ENCODE peak calls at places on chromosomes 2 and 18, in six cellular contexts. One of them, this sample, is unnamed.

GRCh38 chr2:73106791-73107190 is 6.0 kb downstream of the RAB11FIP5 start:
- DNase-seq in dorsolateral prefrontal cortex: no peak
- DNase-seq in choroid plexus epithelial cell: no peak
- DNase-seq in HCT116: no peak
- DNase-seq in body of pancreas: no peak
- DNase-seq in H1: no peak
- DNase-seq in this sample: no peak

GRCh38 chr2:189633392-189633811 is 27.9 kb upstream of the ASNSD1 start:
- DNase-seq in choroid plexus epithelial cell: peak; percentile 64
- DNase-seq in H1: no peak
- DNase-seq in HCT116: no peak
- DNase-seq in dorsolateral prefrontal cortex: no peak
- DNase-seq in body of pancreas: peak; percentile 13
- DNase-seq in this sample: peak; percentile 12

GRCh38 chr2:230865766-230866703 is 1.3 kb downstream of the ITM2C start:
- DNase-seq in body of pancreas: peak; percentile 50
- DNase-seq in dorsolateral prefrontal cortex: peak; percentile 79
- DNase-seq in H1: peak; percentile 64
- DNase-seq in choroid plexus epithelial cell: peak; percentile 28
- DNase-seq in HCT116: no peak
- DNase-seq in this sample: peak; percentile 41

GRCh38 chr2:102009557-102009956 is 17.8 kb downstream of the IL1R2 start:
- DNase-seq in body of pancreas: no peak
- DNase-seq in HCT116: no peak
- DNase-seq in dorsolateral prefrontal cortex: no peak
- DNase-seq in H1: no peak
- DNase-seq in choroid plexus epithelial cell: no peak
- DNase-seq in this sample: no peak

GRCh38 chr2:215369191-215369760 is 57.4 kb downstream of the ATIC start:
- DNase-seq in HCT116: no peak
- DNase-seq in H1: no peak
- DNase-seq in choroid plexus epithelial cell: peak; percentile 72
- DNase-seq in dorsolateral prefrontal cortex: no peak
- DNase-seq in body of pancreas: no peak
- DNase-seq in this sample: no peak

GRCh38 chr2:219205981-219206441 is 571 bp upstream of the ZFAND2B start:
- DNase-seq in choroid plexus epithelial cell: no peak
- DNase-seq in body of pancreas: no peak
- DNase-seq in dorsolateral prefrontal cortex: no peak
- DNase-seq in H1: no peak
- DNase-seq in HCT116: no peak
- DNase-seq in this sample: no peak

GRCh38 chr2:236177967-236178909 is 10.1 kb upstream of the GBX2 start:
- DNase-seq in H1: peak; percentile 94
- DNase-seq in HCT116: peak; percentile 56
- DNase-seq in body of pancreas: peak; percentile 70
- DNase-seq in choroid plexus epithelial cell: peak; percentile 55
- DNase-seq in dorsolateral prefrontal cortex: no peak
- DNase-seq in this sample: no peak

GRCh38 chr2:128623776-128624424 is 305.2 kb upstream of the HS6ST1 start:
- DNase-seq in body of pancreas: no peak
- DNase-seq in dorsolateral prefrontal cortex: peak; percentile 38
- DNase-seq in HCT116: no peak
- DNase-seq in choroid plexus epithelial cell: peak; percentile 96
- DNase-seq in H1: no peak
- DNase-seq in this sample: peak; percentile 76

GRCh38 chr2:134416637-134417036 is 162.8 kb downstream of the MGAT5 start:
- DNase-seq in dorsolateral prefrontal cortex: no peak
- DNase-seq in HCT116: no peak
- DNase-seq in body of pancreas: no peak
- DNase-seq in H1: no peak
- DNase-seq in choroid plexus epithelial cell: no peak
- DNase-seq in this sample: no peak

GRCh38 chr2:30714811-30715709 is 92.2 kb downstream of the CAPN13 start:
- DNase-seq in choroid plexus epithelial cell: no peak
- DNase-seq in H1: peak; percentile 41
- DNase-seq in dorsolateral prefrontal cortex: no peak
- DNase-seq in body of pancreas: no peak
- DNase-seq in HCT116: no peak
- DNase-seq in this sample: peak; percentile 45

GRCh38 chr2:17800219-17800618 is 16.0 kb upstream of the MSGN1 start:
- DNase-seq in choroid plexus epithelial cell: peak; percentile 42
- DNase-seq in HCT116: no peak
- DNase-seq in H1: no peak
- DNase-seq in dorsolateral prefrontal cortex: no peak
- DNase-seq in body of pancreas: no peak
- DNase-seq in this sample: no peak

GRCh38 chr18:49048361-49048760 is 97.6 kb upstream of the SMAD7 start:
- DNase-seq in HCT116: no peak
- DNase-seq in choroid plexus epithelial cell: peak; percentile 82
- DNase-seq in dorsolateral prefrontal cortex: no peak
- DNase-seq in body of pancreas: no peak
- DNase-seq in H1: no peak
- DNase-seq in this sample: no peak

GRCh38 chr18:13141209-13141608 is 77.4 kb upstream of the LDLRAD4 start:
- DNase-seq in dorsolateral prefrontal cortex: no peak
- DNase-seq in choroid plexus epithelial cell: no peak
- DNase-seq in HCT116: no peak
- DNase-seq in H1: no peak
- DNase-seq in body of pancreas: no peak
- DNase-seq in this sample: no peak

GRCh38 chr18:11548367-11548766 is 61.0 kb upstream of the SLC35G4 start:
- DNase-seq in dorsolateral prefrontal cortex: no peak
- DNase-seq in choroid plexus epithelial cell: peak; percentile 29
- DNase-seq in body of pancreas: no peak
- DNase-seq in HCT116: no peak
- DNase-seq in H1: no peak
- DNase-seq in this sample: no peak

GRCh38 chr2:127174977-127175376 is 45.1 kb downstream of the CYP27C1 start:
- DNase-seq in H1: no peak
- DNase-seq in choroid plexus epithelial cell: peak; percentile 28
- DNase-seq in body of pancreas: no peak
- DNase-seq in HCT116: no peak
- DNase-seq in dorsolateral prefrontal cortex: no peak
- DNase-seq in this sample: no peak

GRCh38 chr2:127175406-127175805 is 44.7 kb downstream of the CYP27C1 start:
- DNase-seq in HCT116: no peak
- DNase-seq in choroid plexus epithelial cell: peak; percentile 20
- DNase-seq in body of pancreas: peak; percentile 48
- DNase-seq in H1: no peak
- DNase-seq in dorsolateral prefrontal cortex: no peak
- DNase-seq in this sample: no peak

GRCh38 chr2:127175821-127176354 is 44.2 kb downstream of the CYP27C1 start:
- DNase-seq in body of pancreas: no peak
- DNase-seq in choroid plexus epithelial cell: no peak
- DNase-seq in dorsolateral prefrontal cortex: no peak
- DNase-seq in HCT116: no peak
- DNase-seq in H1: no peak
- DNase-seq in this sample: no peak

GRCh38 chr2:127173073-127173472 is 47.0 kb downstream of the CYP27C1 start:
- DNase-seq in dorsolateral prefrontal cortex: no peak
- DNase-seq in body of pancreas: no peak
- DNase-seq in HCT116: no peak
- DNase-seq in H1: no peak
- DNase-seq in choroid plexus epithelial cell: peak; percentile 83
- DNase-seq in this sample: no peak

DNA sequence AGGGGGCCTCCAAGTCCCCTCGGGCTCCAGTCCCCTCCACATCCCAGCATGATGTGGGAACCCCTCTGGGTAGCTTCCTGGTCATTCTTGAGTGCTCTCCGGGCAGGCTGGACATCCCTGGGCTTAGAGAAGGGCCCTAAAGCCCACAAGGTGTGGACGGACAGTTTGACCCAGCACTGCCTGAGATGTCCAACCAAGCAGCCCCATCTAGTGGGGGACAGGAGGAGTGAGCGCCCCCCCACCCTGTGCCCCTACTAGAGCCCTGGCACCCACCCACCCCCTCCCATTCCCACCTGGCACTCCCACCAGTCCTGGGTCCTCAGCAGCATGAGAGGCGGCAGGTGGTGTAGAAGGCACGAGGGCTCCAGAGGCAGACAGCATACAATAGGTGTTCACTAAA is 45.9 kb downstream of the CYP27C1 start:
- DNase-seq in H1: no peak
- DNase-seq in HCT116: no peak
- DNase-seq in choroid plexus epithelial cell: peak; percentile 74
- DNase-seq in body of pancreas: no peak
- DNase-seq in dorsolateral prefrontal cortex: no peak
- DNase-seq in this sample: no peak
- TF ChIP-seq CTCF in H1: peak; percentile 34
- TF ChIP-seq CTCF in HCT116: peak; percentile 33
- TF ChIP-seq CTCF in choroid plexus epithelial cell: peak; percentile 72
- TF ChIP-seq CTCF in body of pancreas: no peak
- TF ChIP-seq CTCF in dorsolateral prefrontal cortex: peak; percentile 72
- TF ChIP-seq CTCF in this sample: peak; percentile 27

DNA sequence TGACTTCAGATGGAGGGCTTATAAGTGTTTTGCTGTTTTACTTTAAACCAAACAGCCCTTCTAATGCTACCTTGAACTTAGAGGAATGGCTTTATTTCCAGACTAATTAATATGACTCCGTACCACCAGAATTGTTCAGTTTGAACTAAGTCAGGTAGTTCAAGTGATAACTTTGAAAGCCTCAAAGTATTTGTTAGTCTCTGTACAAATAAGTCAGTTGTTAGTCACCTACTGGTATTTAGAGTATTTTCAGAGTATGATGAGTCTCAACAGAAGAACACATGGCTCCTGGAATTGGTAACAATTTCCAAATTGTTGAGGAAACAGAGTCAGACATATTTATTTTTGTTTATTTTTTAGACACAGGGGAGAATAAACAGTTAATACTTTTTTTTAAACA is 381.8 kb upstream of the NRXN1 start:
- DNase-seq in body of pancreas: no peak
- DNase-seq in dorsolateral prefrontal cortex: no peak
- DNase-seq in HCT116: no peak
- DNase-seq in H1: no peak
- DNase-seq in choroid plexus epithelial cell: peak; percentile 30
- DNase-seq in this sample: no peak
- H3K4me3 ChIP-seq in body of pancreas: no peak overlapping the region
- H3K4me3 ChIP-seq in dorsolateral prefrontal cortex: no peak overlapping the region
- H3K4me3 ChIP-seq in HCT116: no peak overlapping the region
- H3K4me3 ChIP-seq in H1: no peak overlapping the region
- H3K4me3 ChIP-seq in choroid plexus epithelial cell: no peak overlapping the region
- H3K4me3 ChIP-seq in this sample: no peak overlapping the region

DNA sequence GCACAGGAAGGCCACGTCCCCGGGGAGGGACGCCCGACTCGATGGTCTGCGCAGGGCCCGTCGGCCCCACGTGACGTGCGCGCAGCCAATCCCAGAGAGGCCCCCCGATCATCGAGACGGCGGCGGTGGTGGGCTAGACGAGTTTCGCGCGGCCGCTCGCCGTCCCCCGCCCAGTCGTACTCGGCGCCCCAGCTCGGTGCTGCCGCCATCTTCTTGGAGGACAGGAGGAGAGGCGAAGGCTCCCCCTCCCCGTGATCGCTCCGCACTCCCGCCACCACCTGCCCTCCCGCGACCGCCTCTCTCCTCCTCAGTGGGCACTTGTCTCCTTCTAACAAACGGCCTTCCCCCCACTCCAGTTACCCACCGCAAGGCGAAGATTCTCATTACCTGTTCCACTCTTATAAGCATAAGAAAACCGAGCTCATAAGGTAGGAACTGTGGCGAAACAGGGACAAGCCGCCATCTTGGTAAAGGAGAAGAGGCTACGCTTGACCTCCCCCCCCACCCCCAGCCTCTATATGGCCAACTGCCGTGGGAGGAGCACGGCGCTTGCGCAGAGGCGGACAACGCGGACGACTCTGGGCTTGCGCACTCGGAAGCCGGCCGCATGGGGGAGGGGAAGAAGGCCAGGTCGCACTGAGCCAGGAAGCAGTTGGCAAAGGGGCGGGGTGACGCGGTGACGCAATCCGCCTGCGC is at the start of gene HDLBP:
- DNase-seq in HCT116: peak; percentile 97
- DNase-seq in dorsolateral prefrontal cortex: peak; percentile 95
- DNase-seq in choroid plexus epithelial cell: peak; percentile 100
- DNase-seq in H1: peak; percentile 93
- DNase-seq in body of pancreas: peak; percentile 99
- DNase-seq in this sample: peak; percentile 100
- TF ChIP-seq CTCF in HCT116: no peak
- TF ChIP-seq CTCF in dorsolateral prefrontal cortex: peak; percentile 61
- TF ChIP-seq CTCF in choroid plexus epithelial cell: peak; percentile 32
- TF ChIP-seq CTCF in H1: peak; percentile 51
- TF ChIP-seq CTCF in body of pancreas: peak; percentile 44
- TF ChIP-seq CTCF in this sample: peak; percentile 21

DNA sequence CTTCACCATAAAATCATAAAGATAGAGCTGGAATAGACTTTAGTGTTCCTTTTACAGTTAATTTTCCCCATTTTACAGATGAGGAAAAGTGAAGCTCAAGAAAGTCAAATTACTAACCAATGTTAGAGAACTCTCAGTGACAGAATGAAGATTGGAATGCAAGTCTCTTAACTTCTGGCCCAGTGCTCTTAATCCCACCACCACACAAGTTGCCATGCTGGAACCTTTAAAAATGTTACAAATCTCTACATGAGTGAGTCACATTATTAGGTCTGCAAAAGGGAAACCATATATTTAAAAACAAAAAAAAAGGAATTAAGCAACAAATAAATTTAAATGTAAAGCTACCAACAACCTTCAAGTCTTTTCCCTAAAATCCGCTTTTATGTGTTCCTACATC is 3.5 kb downstream of the NCKAP1 start:
- DNase-seq in HCT116: no peak
- DNase-seq in choroid plexus epithelial cell: peak; percentile 71
- DNase-seq in H1: no peak
- DNase-seq in body of pancreas: no peak
- DNase-seq in dorsolateral prefrontal cortex: no peak
- DNase-seq in this sample: no peak
- H3K4me3 ChIP-seq in HCT116: no peak overlapping the region
- H3K4me3 ChIP-seq in choroid plexus epithelial cell: no peak overlapping the region
- H3K4me3 ChIP-seq in H1: no peak overlapping the region
- H3K4me3 ChIP-seq in body of pancreas: no peak overlapping the region
- H3K4me3 ChIP-seq in dorsolateral prefrontal cortex: peak overlapping the region; percentile 70
- H3K4me3 ChIP-seq in this sample: no peak overlapping the region

DNA sequence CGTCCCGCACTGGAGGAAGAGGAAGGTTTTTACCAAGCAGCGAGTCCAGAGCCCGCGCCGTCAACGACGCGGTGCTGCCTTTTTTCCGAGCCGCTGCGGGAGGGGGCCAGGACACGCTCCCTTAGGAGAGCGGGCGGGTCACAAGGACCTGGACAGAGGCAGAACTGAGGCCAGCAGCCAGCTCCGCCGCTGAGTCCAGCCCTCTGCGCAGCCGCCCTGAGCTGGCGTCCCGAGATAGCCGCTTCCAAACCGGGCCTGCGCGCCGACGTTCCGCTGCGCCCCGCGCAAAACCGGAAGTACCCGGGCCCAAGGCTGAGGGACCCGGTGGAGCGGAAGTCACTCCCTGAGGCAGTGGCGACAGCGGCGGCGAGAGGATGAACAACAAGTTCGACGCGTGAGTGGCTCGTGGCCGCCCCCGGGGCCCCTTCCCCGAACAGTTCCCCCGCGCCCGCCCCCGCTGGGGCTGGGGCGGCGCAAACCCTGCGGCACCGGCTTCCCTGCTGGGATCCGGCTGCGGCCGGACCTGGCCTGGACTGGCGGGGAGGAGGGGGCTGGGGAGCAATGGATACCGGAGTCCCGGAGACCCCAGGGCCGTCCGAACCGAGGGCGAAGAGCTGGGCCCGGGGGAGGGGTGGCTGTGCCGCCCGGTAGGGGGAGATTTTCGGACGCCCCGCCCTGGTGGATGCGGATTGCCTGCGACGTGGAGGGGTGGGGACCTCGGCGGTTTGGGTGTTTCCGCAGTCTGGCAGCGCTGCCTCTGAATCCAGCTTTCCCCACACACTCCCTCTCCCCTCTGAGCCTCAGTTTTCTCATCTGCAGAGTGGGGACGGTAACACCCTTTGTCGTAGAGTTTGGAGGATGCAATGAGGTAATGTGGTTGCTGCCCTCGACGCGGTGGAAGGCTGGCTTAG is at the start of the genes EIF4E2 and TIGD1:
- DNase-seq in body of pancreas: peak; percentile 96
- DNase-seq in choroid plexus epithelial cell: peak; percentile 93
- DNase-seq in H1: peak; percentile 94
- DNase-seq in dorsolateral prefrontal cortex: peak; percentile 91
- DNase-seq in HCT116: peak; percentile 84
- DNase-seq in this sample: peak; percentile 95
- TF ChIP-seq CTCF in body of pancreas: peak; percentile 32
- TF ChIP-seq CTCF in choroid plexus epithelial cell: peak; percentile 44
- TF ChIP-seq CTCF in H1: peak; percentile 18
- TF ChIP-seq CTCF in dorsolateral prefrontal cortex: peak; percentile 52
- TF ChIP-seq CTCF in HCT116: peak; percentile 10
- TF ChIP-seq CTCF in this sample: peak; percentile 32